ENCODE peak calls at places on chromosomes 16 and 17, in six cellular contexts. F is A673, I is right atrium auricular region, E is tibial nerve, V is colonic mucosa, D is mammary epithelial cell. P is an unnamed sample.
A peak's percentile ranks its signal among the peaks of the same experiment; 100 is the strongest.

GRCh38 chr17:60372790-60373483 is 19.0 kb downstream of the USP32 start:
- DNase-seq in F (no peak), I (no peak), E (no peak), V (no peak), D (peak; percentile 82), P (no peak)

GRCh38 chr17:36793976-36794375 is 143.3 kb upstream of the LHX1 start:
- DNase-seq in F (no peak), I (no peak), E (no peak), V (no peak), D (no peak), P (no peak)

GRCh38 chr17:20043034-20043433 is 33.9 kb downstream of the SPECC1 start:
- DNase-seq in F (no peak), I (no peak), E (no peak), V (no peak), D (no peak), P (no peak)

GRCh38 chr17:22171631-22172030 is 479.3 kb downstream of the KCNJ18 start:
- DNase-seq in F (no peak), I (no peak), E (no peak), V (no peak), D (no peak), P (no peak)

GRCh38 chr17:81912441-81913309 is 1.5 kb upstream of the PCYT2 start:
- DNase-seq in F (no peak), I (no peak), E (no peak), V (no peak), D (peak; percentile 33), P (no peak)

GRCh38 chr17:83195330-83196087 is 116.1 kb downstream of the METRNL start:
- DNase-seq in F (no peak), I (no peak), E (peak; percentile 58), V (no peak), D (no peak), P (no peak)

GRCh38 chr16:75108792-75109731 is 7.5 kb downstream of the LDHD start:
- DNase-seq in F (peak; percentile 77), I (peak; percentile 81), E (peak; percentile 61), V (peak; percentile 77), D (peak; percentile 100), P (peak; percentile 87)

GRCh38 chr16:83200005-83200779 is 573.4 kb downstream of the CDH13 start:
- DNase-seq in F (no peak), I (peak; percentile 30), E (no peak), V (no peak), D (peak; percentile 90), P (no peak)

GRCh38 chr16:85377388-85378144 is 235.6 kb upstream of the GSE1 start:
- DNase-seq in F (no peak), I (no peak), E (no peak), V (no peak), D (no peak), P (no peak)

GRCh38 chr17:34624767-34625389 is 45.5 kb downstream of the TMEM132E start:
- DNase-seq in F (no peak), I (no peak), E (no peak), V (no peak), D (no peak), P (no peak)

GRCh38 chr17:78890111-78890897 is 12.7 kb downstream of the CEP295NL start:
- DNase-seq in F (peak; percentile 37), I (peak; percentile 75), E (peak; percentile 56), V (peak; percentile 44), D (no peak), P (no peak)

GRCh38 chr17:6596941-6597340 is 40.6 kb upstream of the PITPNM3 start:
- DNase-seq in F (no peak), I (no peak), E (no peak), V (no peak), D (no peak), P (no peak)

GRCh38 chr16:8886593-8887437 is 4.7 kb downstream of the LITAFD start:
- DNase-seq in F (no peak), I (no peak), E (no peak), V (no peak), D (no peak), P (no peak)

GRCh38 chr17:6524520-6524919 is 31.8 kb downstream of the PITPNM3 start:
- DNase-seq in F (no peak), I (no peak), E (no peak), V (no peak), D (peak; percentile 70), P (peak; percentile 94)

GRCh38 chr17:68197997-68198930 is 49.6 kb upstream of the AMZ2 start:
- DNase-seq in F (no peak), I (no peak), E (no peak), V (no peak), D (no peak), P (no peak)

GRCh38 chr17:66971249-66971648 is 6.7 kb downstream of the CACNG4 start:
- DNase-seq in F (no peak), I (no peak), E (no peak), V (no peak), D (no peak), P (no peak)

GRCh38 chr17:64683791-64684190 is 21.7 kb upstream of the SMURF2 start:
- DNase-seq in F (no peak), I (no peak), E (no peak), V (no peak), D (no peak), P (no peak)

GRCh38 chr17:50283714-50284432 is 9.6 kb downstream of the TMEM92 start:
- DNase-seq in F (no peak), I (no peak), E (no peak), V (no peak), D (no peak), P (no peak)

GRCh38 chr17:65137076-65137935 is at the start of gene RGS9:
- DNase-seq in F (peak; percentile 74), I (peak; percentile 87), E (peak; percentile 69), V (peak; percentile 86), D (peak; percentile 65), P (no peak)

GRCh38 chr17:7022791-7023571 is at the start of gene BCL6B:
- DNase-seq in F (no peak), I (no peak), E (no peak), V (peak; percentile 39), D (no peak), P (no peak)

GRCh38 chr17:40303009-40303657 is 5.8 kb upstream of the RARA start:
- DNase-seq in F (peak; percentile 67), I (no peak), E (no peak), V (peak; percentile 71), D (peak; percentile 45), P (no peak)

GRCh38 chr17:49841548-49841947 is 6.3 kb downstream of the TAC4 start:
- DNase-seq in F (no peak), I (no peak), E (no peak), V (no peak), D (no peak), P (no peak)

GRCh38 chr17:47604268-47604927 is 45.3 kb upstream of the KPNB1 start:
- DNase-seq in F (peak; percentile 22), I (no peak), E (peak; percentile 34), V (no peak), D (no peak), P (no peak)

DNA sequence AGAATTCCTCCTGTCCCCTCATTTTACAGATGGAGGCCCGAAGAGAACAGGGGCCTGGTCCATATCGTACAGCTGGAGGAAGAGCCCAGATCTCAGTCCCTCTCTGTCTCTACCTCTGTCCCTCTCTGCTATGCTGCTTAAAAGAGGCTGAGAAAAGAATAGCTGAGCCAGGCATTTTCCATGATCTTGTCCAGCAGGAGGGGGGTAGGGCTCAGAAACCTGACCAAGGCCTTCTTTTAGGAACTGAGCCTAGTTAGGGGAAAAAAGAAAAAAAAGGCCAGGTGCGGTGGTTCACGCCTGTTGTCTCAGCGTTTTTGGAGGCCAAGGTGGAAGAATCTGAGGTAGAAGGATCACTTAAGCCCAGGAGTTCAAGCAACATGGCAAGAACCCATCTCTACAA is 84.2 kb downstream of the MGAT5B start:
- DNase-seq in F (no peak), I (no peak), E (no peak), V (no peak), D (no peak), P (no peak)
- H3K4me3 ChIP-seq in F (no peak overlapping the region), I (no peak overlapping the region), E (no peak overlapping the region), V (no peak overlapping the region), D (no peak overlapping the region), P (no peak overlapping the region)

DNA sequence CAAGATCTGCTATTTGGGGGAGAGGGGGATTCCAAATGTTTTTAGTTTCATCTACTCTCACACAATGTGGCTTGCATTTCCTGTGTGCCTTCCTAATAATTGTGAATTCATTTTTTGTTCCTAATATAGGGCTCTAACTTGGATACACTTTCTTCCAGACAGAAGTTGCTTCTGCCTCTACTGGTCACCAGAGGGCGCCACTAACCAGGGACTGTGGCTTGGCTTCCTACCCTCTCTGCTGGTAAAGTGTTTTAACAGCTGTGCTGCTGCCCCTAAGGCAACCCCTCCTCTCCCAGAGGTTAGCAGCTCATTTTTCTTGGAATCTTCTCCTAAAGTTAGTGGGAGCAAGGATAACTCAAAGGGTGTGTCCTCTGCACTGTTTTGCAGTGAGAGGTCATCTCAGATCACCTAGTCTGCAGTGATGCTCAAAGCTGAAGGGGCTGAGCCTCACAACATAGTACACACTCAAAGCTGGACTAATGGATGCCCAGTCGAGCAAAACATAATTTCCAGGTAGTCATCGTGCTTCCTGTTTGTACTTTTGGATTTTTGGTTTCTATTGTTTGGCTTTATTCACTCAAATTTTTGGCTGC is 5.0 kb upstream of the PRSS54 start:
- DNase-seq in F (peak; percentile 50), I (no peak), E (no peak), V (no peak), D (peak; percentile 4), P (no peak)
- TF ChIP-seq CTCF in F (peak; percentile 75), I (peak; percentile 54), E (no peak), V (peak; percentile 51), D (peak; percentile 56), P (peak; percentile 62)

GRCh38 chr16:561413-561794 is 1.2 kb downstream of the PRR35 start:
- DNase-seq in F (no peak), I (no peak), E (no peak), V (no peak), D (no peak), P (no peak)

GRCh38 chr16:559411-560207 is 585 bp upstream of the PRR35 start:
- DNase-seq in F (no peak), I (no peak), E (no peak), V (no peak), D (no peak), P (no peak)

GRCh38 chr16:559021-559380 is 1.2 kb upstream of the PRR35 start:
- DNase-seq in F (no peak), I (no peak), E (no peak), V (no peak), D (no peak), P (no peak)

GRCh38 chr16:560701-561412 is 663 bp downstream of the PRR35 start:
- DNase-seq in F (no peak), I (no peak), E (no peak), V (no peak), D (no peak), P (no peak)

DNA sequence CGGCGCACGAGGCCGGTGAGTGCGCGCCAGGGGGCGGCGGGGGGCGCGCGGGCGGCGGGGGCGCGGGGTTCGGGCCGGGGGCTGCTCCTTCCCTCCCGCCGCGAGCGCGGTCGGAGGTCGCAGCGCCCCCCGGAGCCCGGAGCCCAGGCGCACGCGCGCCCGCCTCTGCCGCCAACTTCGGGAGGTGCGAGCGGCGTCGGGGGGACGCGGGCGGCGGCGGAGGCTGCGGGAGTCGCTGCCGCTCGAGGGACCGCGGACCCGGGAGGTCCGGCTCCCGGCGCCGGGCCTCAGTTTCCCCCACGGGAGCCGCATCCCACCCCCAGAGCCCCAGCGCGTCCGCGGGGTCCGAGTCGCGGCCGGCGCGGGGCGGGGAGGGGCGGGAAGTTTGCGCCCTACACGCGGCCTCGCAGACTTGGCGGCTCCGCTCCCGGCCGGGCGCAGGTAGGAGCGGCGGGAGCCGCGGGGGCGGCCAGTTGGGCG is at the start of gene PRR35:
- DNase-seq in F (no peak), I (no peak), E (no peak), V (no peak), D (no peak), P (no peak)
- H3K4me3 ChIP-seq in F (no peak within 1 kb of the TSS), I (no peak within 1 kb of the TSS), E (peak within 1 kb of the TSS; percentile 15), V (no peak within 1 kb of the TSS), D (no peak within 1 kb of the TSS), P (no peak within 1 kb of the TSS)

GRCh38 chr16:67199808-67200198 is 872 bp downstream of the ELMO3 start:
- DNase-seq in F (no peak), I (no peak), E (no peak), V (peak; percentile 70), D (no peak), P (no peak)
- TF ChIP-seq CTCF in F (no peak), I (no peak), E (no peak), V (no peak), D (no peak), P (no peak)

P was measured in epithelial cell of proximal tubule.